ENCODE peak calls at places on chromosome 11, in six cellular contexts. One of them, this sample, is unnamed.

GRCh38 chr11:96154802-96155520 is 188.0 kb downstream of the MAML2 start:
- DNase-seq in CD8-positive, alpha-beta T cell: no peak
- DNase-seq in lower leg skin: no peak
- DNase-seq in AG04450: no peak
- DNase-seq in AG04449: no peak
- DNase-seq in ovary: no peak
- DNase-seq in this sample: peak; percentile 65

GRCh38 chr11:125887373-125888324 is at the start of gene HYLS1:
- DNase-seq in CD8-positive, alpha-beta T cell: peak; percentile 94
- DNase-seq in lower leg skin: peak; percentile 98
- DNase-seq in AG04450: peak; percentile 92
- DNase-seq in AG04449: peak; percentile 85
- DNase-seq in ovary: peak; percentile 91
- DNase-seq in this sample: peak; percentile 90

GRCh38 chr11:1281326-1281973 is 28.0 kb downstream of the TOLLIP start:
- DNase-seq in CD8-positive, alpha-beta T cell: no peak
- DNase-seq in lower leg skin: no peak
- DNase-seq in AG04450: no peak
- DNase-seq in AG04449: no peak
- DNase-seq in ovary: no peak
- DNase-seq in this sample: no peak

GRCh38 chr11:77724639-77725038 is 87.0 kb upstream of the CLNS1A start:
- DNase-seq in CD8-positive, alpha-beta T cell: no peak
- DNase-seq in lower leg skin: no peak
- DNase-seq in AG04450: no peak
- DNase-seq in AG04449: no peak
- DNase-seq in ovary: no peak
- DNase-seq in this sample: no peak

GRCh38 chr11:5460983-5461621 is 12.0 kb downstream of the OR51I2 start:
- DNase-seq in CD8-positive, alpha-beta T cell: no peak
- DNase-seq in lower leg skin: no peak
- DNase-seq in AG04450: no peak
- DNase-seq in AG04449: no peak
- DNase-seq in ovary: no peak
- DNase-seq in this sample: no peak

GRCh38 chr11:111269146-111269868 is 23.8 kb downstream of the POU2AF2 start:
- DNase-seq in CD8-positive, alpha-beta T cell: no peak
- DNase-seq in lower leg skin: no peak
- DNase-seq in AG04450: no peak
- DNase-seq in AG04449: no peak
- DNase-seq in ovary: no peak
- DNase-seq in this sample: no peak

GRCh38 chr11:15707971-15708370 is 593.2 kb downstream of the INSC start:
- DNase-seq in CD8-positive, alpha-beta T cell: no peak
- DNase-seq in lower leg skin: no peak
- DNase-seq in AG04450: no peak
- DNase-seq in AG04449: no peak
- DNase-seq in ovary: peak; percentile 26
- DNase-seq in this sample: no peak

GRCh38 chr11:86070435-86071056 is 1.7 kb upstream of the PICALM start:
- DNase-seq in CD8-positive, alpha-beta T cell: no peak
- DNase-seq in lower leg skin: no peak
- DNase-seq in AG04450: no peak
- DNase-seq in AG04449: no peak
- DNase-seq in ovary: no peak
- DNase-seq in this sample: no peak

GRCh38 chr11:65833297-65834030 is at the start of gene SNX32:
- DNase-seq in CD8-positive, alpha-beta T cell: peak; percentile 96
- DNase-seq in lower leg skin: peak; percentile 100
- DNase-seq in AG04450: peak; percentile 78
- DNase-seq in AG04449: no peak
- DNase-seq in ovary: peak; percentile 95
- DNase-seq in this sample: peak; percentile 71

GRCh38 chr11:106156290-106156937 is 79.0 kb downstream of the AASDHPPT start:
- DNase-seq in CD8-positive, alpha-beta T cell: no peak
- DNase-seq in lower leg skin: no peak
- DNase-seq in AG04450: peak; percentile 70
- DNase-seq in AG04449: peak; percentile 31
- DNase-seq in ovary: no peak
- DNase-seq in this sample: peak; percentile 30

GRCh38 chr11:2138436-2139117 is 612 bp downstream of the IGF2 start:
- DNase-seq in CD8-positive, alpha-beta T cell: no peak
- DNase-seq in lower leg skin: no peak
- DNase-seq in AG04450: no peak
- DNase-seq in AG04449: no peak
- DNase-seq in ovary: no peak
- DNase-seq in this sample: no peak

GRCh38 chr11:57402188-57403066 is 12.0 kb upstream of the PRG2 start:
- DNase-seq in CD8-positive, alpha-beta T cell: no peak
- DNase-seq in lower leg skin: no peak
- DNase-seq in AG04450: no peak
- DNase-seq in AG04449: no peak
- DNase-seq in ovary: no peak
- DNase-seq in this sample: no peak

GRCh38 chr11:92279056-92279455 is 54.4 kb downstream of the FAT3 start:
- DNase-seq in CD8-positive, alpha-beta T cell: no peak
- DNase-seq in lower leg skin: no peak
- DNase-seq in AG04450: no peak
- DNase-seq in AG04449: no peak
- DNase-seq in ovary: no peak
- DNase-seq in this sample: no peak

GRCh38 chr11:128603752-128604472 is 16.6 kb upstream of the ETS1 start:
- DNase-seq in CD8-positive, alpha-beta T cell: no peak
- DNase-seq in lower leg skin: no peak
- DNase-seq in AG04450: no peak
- DNase-seq in AG04449: no peak
- DNase-seq in ovary: no peak
- DNase-seq in this sample: no peak

GRCh38 chr11:32706985-32707736 is 87.3 kb downstream of the CCDC73 start:
- DNase-seq in CD8-positive, alpha-beta T cell: no peak
- DNase-seq in lower leg skin: no peak
- DNase-seq in AG04450: peak; percentile 21
- DNase-seq in AG04449: peak; percentile 42
- DNase-seq in ovary: no peak
- DNase-seq in this sample: peak; percentile 49

GRCh38 chr11:95450547-95451123 is 219.6 kb upstream of the SESN3 start:
- DNase-seq in CD8-positive, alpha-beta T cell: no peak
- DNase-seq in lower leg skin: no peak
- DNase-seq in AG04450: no peak
- DNase-seq in AG04449: peak; percentile 16
- DNase-seq in ovary: no peak
- DNase-seq in this sample: peak; percentile 64

GRCh38 chr11:18145025-18145424 is 12.7 kb downstream of the MRGPRX3 start:
- DNase-seq in CD8-positive, alpha-beta T cell: no peak
- DNase-seq in lower leg skin: no peak
- DNase-seq in AG04450: no peak
- DNase-seq in AG04449: no peak
- DNase-seq in ovary: no peak
- DNase-seq in this sample: no peak

GRCh38 chr11:79139900-79140299 is 300.9 kb downstream of the TENM4 start:
- DNase-seq in CD8-positive, alpha-beta T cell: no peak
- DNase-seq in lower leg skin: no peak
- DNase-seq in AG04450: no peak
- DNase-seq in AG04449: no peak
- DNase-seq in ovary: no peak
- DNase-seq in this sample: no peak

GRCh38 chr11:121630041-121630440 is 177.3 kb upstream of the SORL1-AS1 start:
- DNase-seq in CD8-positive, alpha-beta T cell: no peak
- DNase-seq in lower leg skin: no peak
- DNase-seq in AG04450: peak; percentile 67
- DNase-seq in AG04449: peak; percentile 75
- DNase-seq in ovary: no peak
- DNase-seq in this sample: peak; percentile 59

GRCh38 chr11:70942593-70942992 is 309.8 kb downstream of the SHANK2 start:
- DNase-seq in CD8-positive, alpha-beta T cell: no peak
- DNase-seq in lower leg skin: no peak
- DNase-seq in AG04450: no peak
- DNase-seq in AG04449: no peak
- DNase-seq in ovary: no peak
- DNase-seq in this sample: no peak

GRCh38 chr11:1650034-1650917 is 20.7 kb downstream of the KRTAP5-5 start:
- DNase-seq in CD8-positive, alpha-beta T cell: no peak
- DNase-seq in lower leg skin: no peak
- DNase-seq in AG04450: no peak
- DNase-seq in AG04449: no peak
- DNase-seq in ovary: peak; percentile 10
- DNase-seq in this sample: no peak

GRCh38 chr11:79570104-79570503 is 129.3 kb upstream of the TENM4 start:
- DNase-seq in CD8-positive, alpha-beta T cell: no peak
- DNase-seq in lower leg skin: no peak
- DNase-seq in AG04450: no peak
- DNase-seq in AG04449: no peak
- DNase-seq in ovary: no peak
- DNase-seq in this sample: no peak

GRCh38 chr11:13320688-13321087 is 43.1 kb downstream of the BMAL1 start:
- DNase-seq in CD8-positive, alpha-beta T cell: no peak
- DNase-seq in lower leg skin: no peak
- DNase-seq in AG04450: no peak
- DNase-seq in AG04449: no peak
- DNase-seq in ovary: no peak
- DNase-seq in this sample: no peak

GRCh38 chr11:128432926-128433325 is 154.4 kb downstream of the ETS1 start:
- DNase-seq in CD8-positive, alpha-beta T cell: no peak
- DNase-seq in lower leg skin: no peak
- DNase-seq in AG04450: no peak
- DNase-seq in AG04449: no peak
- DNase-seq in ovary: no peak
- DNase-seq in this sample: no peak

GRCh38 chr11:46374815-46375214 is 6.7 kb upstream of the MDK start:
- DNase-seq in CD8-positive, alpha-beta T cell: no peak
- DNase-seq in lower leg skin: no peak
- DNase-seq in AG04450: no peak
- DNase-seq in AG04449: no peak
- DNase-seq in ovary: no peak
- DNase-seq in this sample: no peak

GRCh38 chr11:26841818-26842457 is 120.1 kb upstream of the SLC5A12 start:
- DNase-seq in CD8-positive, alpha-beta T cell: no peak
- DNase-seq in lower leg skin: no peak
- DNase-seq in AG04450: no peak
- DNase-seq in AG04449: peak; percentile 73
- DNase-seq in ovary: no peak
- DNase-seq in this sample: peak; percentile 69

GRCh38 chr11:60280412-60280811 is at the start of gene MS4A4A:
- DNase-seq in CD8-positive, alpha-beta T cell: no peak
- DNase-seq in lower leg skin: no peak
- DNase-seq in AG04450: no peak
- DNase-seq in AG04449: no peak
- DNase-seq in ovary: no peak
- DNase-seq in this sample: no peak
- H3K4me3 ChIP-seq in CD8-positive, alpha-beta T cell: no peak within 1 kb of the TSS
- H3K4me3 ChIP-seq in lower leg skin: peak within 1 kb of the TSS; percentile 10
- H3K4me3 ChIP-seq in AG04450: no peak within 1 kb of the TSS
- H3K4me3 ChIP-seq in AG04449: no peak within 1 kb of the TSS
- H3K4me3 ChIP-seq in ovary: no peak within 1 kb of the TSS
- H3K4me3 ChIP-seq in this sample: no peak within 1 kb of the TSS

DNA sequence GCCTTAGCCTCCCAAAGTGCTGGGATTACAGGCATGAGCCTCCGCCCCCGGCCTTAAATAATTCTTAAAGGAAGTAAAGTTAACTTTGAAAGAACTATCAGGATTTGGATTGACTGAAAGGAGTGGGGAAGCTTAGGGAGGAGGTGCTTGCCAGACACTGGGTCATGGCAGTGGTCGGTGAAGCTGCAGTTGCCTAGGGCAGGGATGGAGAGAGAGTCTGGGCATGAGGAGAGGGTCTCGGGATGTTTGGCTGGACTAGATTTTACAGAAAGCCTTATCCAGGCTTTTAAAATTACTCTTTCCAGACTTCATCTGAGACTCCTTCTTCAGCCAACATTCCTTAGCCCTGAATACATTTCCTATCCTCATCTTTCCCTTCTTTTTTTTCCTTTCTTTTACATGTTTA is 520 bp upstream of the NNMT start:
- DNase-seq in CD8-positive, alpha-beta T cell: no peak
- DNase-seq in lower leg skin: peak; percentile 84
- DNase-seq in AG04450: no peak
- DNase-seq in AG04449: no peak
- DNase-seq in ovary: no peak
- DNase-seq in this sample: no peak
- H3K4me3 ChIP-seq in CD8-positive, alpha-beta T cell: no peak overlapping the region
- H3K4me3 ChIP-seq in lower leg skin: no peak overlapping the region
- H3K4me3 ChIP-seq in AG04450: peak overlapping the region; percentile 67
- H3K4me3 ChIP-seq in AG04449: peak overlapping the region; percentile 83
- H3K4me3 ChIP-seq in ovary: peak overlapping the region; percentile 36
- H3K4me3 ChIP-seq in this sample: peak overlapping the region; percentile 59

DNA sequence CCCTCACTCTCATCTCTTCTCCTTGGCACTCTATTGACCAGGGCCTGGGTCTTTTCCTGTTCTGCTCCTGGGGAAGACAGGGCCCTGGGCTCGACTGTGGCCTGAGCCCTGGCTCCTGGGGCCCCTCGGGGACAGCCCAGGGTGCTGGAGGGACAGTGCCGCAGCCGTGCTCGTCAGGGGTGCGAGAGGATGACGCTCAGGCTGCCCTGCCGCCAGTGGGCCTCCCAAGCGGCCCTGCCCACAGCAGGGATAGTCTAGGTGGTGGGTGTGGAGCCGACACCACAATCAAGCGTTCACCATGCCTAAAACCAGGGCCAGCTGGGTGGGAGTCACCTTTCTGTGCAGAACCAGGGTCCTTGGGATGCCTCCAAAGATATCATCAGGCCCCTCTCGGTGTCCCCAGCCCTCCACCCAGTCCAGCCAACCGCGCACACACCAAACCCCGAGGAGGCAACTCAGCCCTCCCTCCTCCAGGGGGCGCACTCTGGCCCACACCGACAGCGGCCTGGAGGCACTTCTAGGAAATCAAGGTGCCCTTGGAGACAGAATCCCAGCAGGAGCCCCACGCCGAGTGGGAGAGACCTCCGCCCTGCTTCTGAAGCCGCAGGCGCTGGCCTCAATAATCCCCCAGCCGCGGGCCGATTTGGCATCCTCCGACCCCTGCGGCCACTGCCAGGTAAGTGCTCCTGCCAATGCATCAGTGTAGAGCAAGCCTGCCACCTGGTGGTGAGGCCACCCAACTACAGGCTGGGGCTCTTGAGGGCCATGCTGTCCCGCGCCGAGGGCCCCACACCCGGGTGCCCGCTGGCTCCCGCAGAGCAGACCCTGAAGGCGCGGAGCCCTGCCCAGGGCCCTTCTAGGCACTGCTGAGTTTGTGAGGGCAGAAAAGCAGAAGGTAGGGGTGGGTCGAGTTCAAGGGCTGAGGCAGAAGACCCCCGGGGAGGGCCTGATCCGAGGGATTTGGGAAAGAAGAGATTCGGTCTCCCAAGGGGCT is 496.4 kb downstream of the BUD13 start:
- DNase-seq in CD8-positive, alpha-beta T cell: peak; percentile 69
- DNase-seq in lower leg skin: peak; percentile 91
- DNase-seq in AG04450: peak; percentile 2
- DNase-seq in AG04449: no peak
- DNase-seq in ovary: peak; percentile 55
- DNase-seq in this sample: no peak
- H3K4me3 ChIP-seq in CD8-positive, alpha-beta T cell: no peak overlapping the region
- H3K4me3 ChIP-seq in lower leg skin: no peak overlapping the region
- H3K4me3 ChIP-seq in AG04450: no peak overlapping the region
- H3K4me3 ChIP-seq in AG04449: no peak overlapping the region
- H3K4me3 ChIP-seq in ovary: no peak overlapping the region
- H3K4me3 ChIP-seq in this sample: no peak overlapping the region

DNA sequence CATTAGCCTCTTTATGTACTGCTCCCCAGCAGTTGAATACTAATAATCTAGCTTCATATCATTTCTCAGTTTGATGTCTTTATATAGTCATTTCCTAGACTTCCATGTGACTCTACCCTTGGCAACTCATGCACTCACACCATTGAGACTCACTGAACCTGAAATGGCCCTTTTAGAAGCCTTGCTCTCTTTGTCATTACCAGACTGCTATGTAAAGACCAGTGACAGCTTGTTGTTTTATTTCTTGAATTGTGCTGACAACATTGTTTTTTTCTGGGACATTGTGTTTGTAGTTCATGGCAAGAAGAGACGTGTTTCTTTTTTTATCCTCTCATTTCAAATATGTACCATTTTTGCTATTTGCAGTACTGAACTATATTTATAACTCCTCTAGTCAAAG is 256.5 kb downstream of the CNTN5 start:
- DNase-seq in CD8-positive, alpha-beta T cell: no peak
- DNase-seq in lower leg skin: no peak
- DNase-seq in AG04450: no peak
- DNase-seq in AG04449: no peak
- DNase-seq in ovary: no peak
- DNase-seq in this sample: no peak
- H3K4me3 ChIP-seq in CD8-positive, alpha-beta T cell: no peak overlapping the region
- H3K4me3 ChIP-seq in lower leg skin: no peak overlapping the region
- H3K4me3 ChIP-seq in AG04450: no peak overlapping the region
- H3K4me3 ChIP-seq in AG04449: no peak overlapping the region
- H3K4me3 ChIP-seq in ovary: no peak overlapping the region
- H3K4me3 ChIP-seq in this sample: no peak overlapping the region

This sample was measured in skeletal muscle cell.